ENCODE peak calls at places on chromosomes 5 and 9, in ten cellular contexts. A is Panc1; F is HCT116; U is astrocyte of the spinal cord; V is heart left ventricle; Q is heart right ventricle; T is endothelial cell; J is GM23338; H is CD4-positive, alpha-beta T cell; W is GM20000. E is an unnamed sample.

GRCh38 chr9:89529243-89530030 is 31.5 kb upstream of the SEMA4D start:
- DNase-seq in A (no peak), F (no peak), U (no peak), V (no peak), Q (no peak), T (no peak), J (no peak), H (no peak), W (no peak), E (no peak)

GRCh38 chr5:128053291-128053954 is 30.1 kb upstream of the SLC12A2 start:
- DNase-seq in A (no peak), F (no peak), U (peak; percentile 9), V (no peak), Q (no peak), T (no peak), J (no peak), H (no peak), W (no peak), E (no peak)

GRCh38 chr9:2389404-2389803 is 232.2 kb upstream of the VLDLR start:
- DNase-seq in A (no peak), F (no peak), U (no peak), V (no peak), Q (no peak), T (no peak), J (no peak), H (no peak), W (no peak), E (no peak)

GRCh38 chr5:177458122-177458681 is 11.6 kb downstream of the PRR7 start:
- DNase-seq in A (no peak), F (no peak), U (no peak), V (no peak), Q (no peak), T (no peak), J (no peak), H (no peak), W (no peak), E (no peak)

GRCh38 chr9:137222190-137223077 is at the start of gene RNF208:
- DNase-seq in A (no peak), F (no peak), U (no peak), V (no peak), Q (peak; percentile 45), T (no peak), J (peak; percentile 50), H (no peak), W (peak; percentile 65), E (peak; percentile 57)

GRCh38 chr9:128127990-128128835 is 684 bp upstream of the PTGES2 start:
- DNase-seq in A (peak; percentile 50), F (peak; percentile 90), U (peak; percentile 93), V (peak; percentile 80), Q (peak; percentile 84), T (peak; percentile 86), J (peak; percentile 95), H (peak; percentile 83), W (peak; percentile 92), E (peak; percentile 88)

GRCh38 chr9:21552244-21552825 is 70.2 kb upstream of the IFNE start:
- DNase-seq in A (no peak), F (no peak), U (no peak), V (no peak), Q (no peak), T (no peak), J (no peak), H (no peak), W (no peak), E (no peak)

GRCh38 chr9:93588641-93589609 is 12.5 kb downstream of the PHF2 start:
- DNase-seq in A (no peak), F (no peak), U (no peak), V (no peak), Q (no peak), T (no peak), J (no peak), H (no peak), W (no peak), E (no peak)

GRCh38 chr9:33714989-33715388 is 80.4 kb upstream of the PRSS3 start:
- DNase-seq in A (no peak), F (no peak), U (no peak), V (no peak), Q (no peak), T (no peak), J (no peak), H (no peak), W (no peak), E (no peak)

GRCh38 chr5:179404321-179405053 is 59.2 kb upstream of the ADAMTS2 start:
- DNase-seq in A (no peak), F (no peak), U (no peak), V (no peak), Q (no peak), T (no peak), J (no peak), H (no peak), W (no peak), E (no peak)

GRCh38 chr5:92391-93220 is 638 bp downstream of the PLEKHG4B start:
- DNase-seq in A (no peak), F (no peak), U (no peak), V (no peak), Q (no peak), T (peak; percentile 26), J (peak; percentile 67), H (no peak), W (peak; percentile 54), E (peak; percentile 58)

GRCh38 chr9:107249131-107249533 is 33.9 kb upstream of the RAD23B start:
- DNase-seq in A (no peak), F (no peak), U (peak; percentile 29), V (no peak), Q (no peak), T (no peak), J (peak; percentile 61), H (no peak), W (no peak), E (no peak)

GRCh38 chr5:150612405-150612804 is 28.1 kb upstream of the SYNPO start:
- DNase-seq in A (no peak), F (no peak), U (no peak), V (peak; percentile 71), Q (no peak), T (no peak), J (no peak), H (no peak), W (no peak), E (no peak)

GRCh38 chr5:122772446-122772845 is 2.4 kb upstream of the SNX2 start:
- DNase-seq in A (no peak), F (no peak), U (peak; percentile 51), V (no peak), Q (no peak), T (no peak), J (no peak), H (no peak), W (no peak), E (no peak)

GRCh38 chr5:172052454-172053236 is 46.2 kb upstream of the FBXW11 start:
- DNase-seq in A (no peak), F (no peak), U (peak; percentile 82), V (peak; percentile 86), Q (peak; percentile 72), T (no peak), J (no peak), H (no peak), W (no peak), E (no peak)

GRCh38 chr9:73114958-73115357 is 36.7 kb upstream of the ANXA1 start:
- DNase-seq in A (no peak), F (no peak), U (no peak), V (no peak), Q (no peak), T (no peak), J (no peak), H (no peak), W (no peak), E (no peak)

GRCh38 chr5:106085136-106085535 is 1585.6 kb downstream of the EFNA5 start:
- DNase-seq in A (no peak), F (no peak), U (no peak), V (no peak), Q (no peak), T (no peak), J (peak; percentile 61), H (no peak), W (no peak), E (no peak)

GRCh38 chr5:156120777-156121176 is 206.2 kb upstream of the SGCD start:
- DNase-seq in A (no peak), F (no peak), U (no peak), V (no peak), Q (no peak), T (no peak), J (no peak), H (no peak), W (no peak), E (no peak)

GRCh38 chr9:86639899-86640379 is 285.7 kb upstream of the TUT7 start:
- DNase-seq in A (no peak), F (no peak), U (no peak), V (no peak), Q (no peak), T (peak; percentile 19), J (peak; percentile 29), H (no peak), W (no peak), E (peak; percentile 23)
- TF ChIP-seq CTCF in A (no peak), F (peak; percentile 33), U (no peak), V (no peak), Q (no peak), T (peak; percentile 27), J (peak; percentile 19), H (no peak), W (no peak), E (peak; percentile 29)

DNA sequence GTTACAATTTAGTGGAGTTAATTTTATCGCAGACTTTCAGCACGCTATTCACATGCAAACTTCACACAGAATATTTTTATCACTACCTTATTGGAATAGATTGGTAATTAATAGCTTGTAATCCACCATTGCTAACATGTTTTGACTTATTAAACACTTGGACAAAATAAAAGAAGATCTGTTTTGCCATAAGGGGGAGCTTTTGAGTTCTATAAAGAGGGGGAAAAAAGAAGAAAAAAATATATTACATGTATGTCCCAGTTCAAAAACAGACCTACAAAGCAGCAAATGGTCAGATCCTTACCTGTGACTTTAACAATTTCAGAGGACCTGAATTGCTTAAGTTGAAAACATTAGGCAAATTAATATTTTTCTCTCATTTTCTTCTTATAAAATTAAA is 1.2 kb upstream of the PAPPA start:
- DNase-seq in A (no peak), F (no peak), U (peak; percentile 84), V (no peak), Q (no peak), T (no peak), J (peak; percentile 19), H (no peak), W (no peak), E (no peak)
- TF ChIP-seq CTCF in A (peak; percentile 31), F (no peak), U (peak; percentile 40), V (peak; percentile 37), Q (peak; percentile 35), T (peak; percentile 29), J (peak; percentile 49), H (no peak), W (no peak), E (peak; percentile 32)

DNA sequence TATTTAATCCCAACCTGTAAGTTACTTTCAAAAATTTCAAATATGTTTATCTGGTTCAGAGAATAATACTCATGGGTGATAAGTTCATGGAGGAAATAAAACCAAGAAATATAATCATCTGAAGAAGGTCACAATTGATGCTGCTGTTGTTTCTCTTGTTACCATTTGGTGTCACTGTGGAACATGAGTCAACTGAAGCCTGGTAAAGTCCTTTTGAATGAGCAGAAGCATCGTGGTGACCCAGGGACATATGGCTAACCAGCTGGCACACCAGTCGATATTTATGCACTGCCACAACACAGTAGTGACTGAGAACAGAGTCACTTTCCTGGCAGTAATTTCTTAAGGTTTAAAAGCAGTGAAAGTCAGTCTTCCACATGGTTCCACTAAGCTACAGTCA is 612.9 kb upstream of the TLE4 start:
- DNase-seq in A (no peak), F (peak; percentile 10), U (no peak), V (no peak), Q (no peak), T (no peak), J (peak; percentile 63), H (no peak), W (no peak), E (peak; percentile 59)
- TF ChIP-seq CTCF in A (peak; percentile 15), F (peak; percentile 24), U (peak; percentile 14), V (no peak), Q (no peak), T (no peak), J (peak; percentile 66), H (no peak), W (no peak), E (peak; percentile 48)

GRCh38 chr5:89087128-89087527 is 204.1 kb upstream of the MEF2C start:
- DNase-seq in A (no peak), F (no peak), U (no peak), V (no peak), Q (no peak), T (no peak), J (no peak), H (no peak), W (peak; percentile 7), E (no peak)
- TF ChIP-seq CTCF in A (no peak), F (no peak), U (no peak), V (no peak), Q (no peak), T (no peak), J (no peak), H (no peak), W (no peak), E (no peak)

E was measured in glutamatergic neuron.